ENCODE peak calls at places on chromosomes 6 and 20, in ten cellular contexts. One of them, this sample, is unnamed.

GRCh38 chr6:6455272-6455671 is 133.2 kb upstream of the LY86 start:
- DNase-seq in HepG2: no peak
- DNase-seq in activated CD8-positive, alpha-beta T cell treated with anti-CD3 and anti-CD28 coated beads for 36 hours: no peak
- DNase-seq in A549: no peak
- DNase-seq in fibroblast of villous mesenchyme: no peak
- DNase-seq in neural crest cell: no peak
- DNase-seq in RWPE2: no peak
- DNase-seq in dorsolateral prefrontal cortex: no peak
- DNase-seq in heart right ventricle: no peak
- DNase-seq in brain microvascular endothelial cell: no peak
- DNase-seq in this sample: peak

GRCh38 chr20:49795125-49795424 is 17.6 kb upstream of the SLC9A8 start:
- DNase-seq in HepG2: no peak
- DNase-seq in activated CD8-positive, alpha-beta T cell treated with anti-CD3 and anti-CD28 coated beads for 36 hours: no peak
- DNase-seq in A549: no peak
- DNase-seq in fibroblast of villous mesenchyme: no peak
- DNase-seq in neural crest cell: no peak
- DNase-seq in RWPE2: no peak
- DNase-seq in dorsolateral prefrontal cortex: no peak
- DNase-seq in heart right ventricle: no peak
- DNase-seq in brain microvascular endothelial cell: no peak
- DNase-seq in this sample: no peak

GRCh38 chr20:50052952-50053789 is 59.8 kb downstream of the UBE2V1 start:
- DNase-seq in HepG2: no peak
- DNase-seq in activated CD8-positive, alpha-beta T cell treated with anti-CD3 and anti-CD28 coated beads for 36 hours: no peak
- DNase-seq in A549: no peak
- DNase-seq in fibroblast of villous mesenchyme: no peak
- DNase-seq in neural crest cell: no peak
- DNase-seq in RWPE2: no peak
- DNase-seq in dorsolateral prefrontal cortex: no peak
- DNase-seq in heart right ventricle: no peak
- DNase-seq in brain microvascular endothelial cell: no peak
- DNase-seq in this sample: no peak

GRCh38 chr20:40511478-40511877 is 177.6 kb downstream of the MAFB start:
- DNase-seq in HepG2: no peak
- DNase-seq in activated CD8-positive, alpha-beta T cell treated with anti-CD3 and anti-CD28 coated beads for 36 hours: no peak
- DNase-seq in A549: no peak
- DNase-seq in fibroblast of villous mesenchyme: no peak
- DNase-seq in neural crest cell: no peak
- DNase-seq in RWPE2: no peak
- DNase-seq in dorsolateral prefrontal cortex: no peak
- DNase-seq in heart right ventricle: no peak
- DNase-seq in brain microvascular endothelial cell: peak
- DNase-seq in this sample: peak

GRCh38 chr6:116969211-116969863 is 92.3 kb downstream of the RFX6 start:
- DNase-seq in HepG2: peak
- DNase-seq in activated CD8-positive, alpha-beta T cell treated with anti-CD3 and anti-CD28 coated beads for 36 hours: peak
- DNase-seq in A549: peak
- DNase-seq in fibroblast of villous mesenchyme: peak
- DNase-seq in neural crest cell: peak
- DNase-seq in RWPE2: no peak
- DNase-seq in dorsolateral prefrontal cortex: no peak
- DNase-seq in heart right ventricle: no peak
- DNase-seq in brain microvascular endothelial cell: peak
- DNase-seq in this sample: peak

GRCh38 chr6:149362289-149362688 is 37.8 kb upstream of the SUMO4 start:
- DNase-seq in HepG2: no peak
- DNase-seq in activated CD8-positive, alpha-beta T cell treated with anti-CD3 and anti-CD28 coated beads for 36 hours: peak
- DNase-seq in A549: no peak
- DNase-seq in fibroblast of villous mesenchyme: no peak
- DNase-seq in neural crest cell: no peak
- DNase-seq in RWPE2: no peak
- DNase-seq in dorsolateral prefrontal cortex: no peak
- DNase-seq in heart right ventricle: no peak
- DNase-seq in brain microvascular endothelial cell: no peak
- DNase-seq in this sample: peak

GRCh38 chr20:8260837-8261241 is 128.8 kb downstream of the PLCB1 start:
- DNase-seq in HepG2: no peak
- DNase-seq in activated CD8-positive, alpha-beta T cell treated with anti-CD3 and anti-CD28 coated beads for 36 hours: no peak
- DNase-seq in A549: no peak
- DNase-seq in fibroblast of villous mesenchyme: no peak
- DNase-seq in neural crest cell: no peak
- DNase-seq in RWPE2: no peak
- DNase-seq in dorsolateral prefrontal cortex: no peak
- DNase-seq in heart right ventricle: no peak
- DNase-seq in brain microvascular endothelial cell: no peak
- DNase-seq in this sample: no peak

GRCh38 chr6:52509281-52510212 is 67.3 kb downstream of the TRAM2 start:
- DNase-seq in HepG2: no peak
- DNase-seq in activated CD8-positive, alpha-beta T cell treated with anti-CD3 and anti-CD28 coated beads for 36 hours: no peak
- DNase-seq in A549: no peak
- DNase-seq in fibroblast of villous mesenchyme: no peak
- DNase-seq in neural crest cell: no peak
- DNase-seq in RWPE2: no peak
- DNase-seq in dorsolateral prefrontal cortex: no peak
- DNase-seq in heart right ventricle: no peak
- DNase-seq in brain microvascular endothelial cell: peak
- DNase-seq in this sample: no peak

GRCh38 chr6:41033776-41034175 is 5.2 kb downstream of the UNC5CL start:
- DNase-seq in HepG2: no peak
- DNase-seq in activated CD8-positive, alpha-beta T cell treated with anti-CD3 and anti-CD28 coated beads for 36 hours: no peak
- DNase-seq in A549: no peak
- DNase-seq in fibroblast of villous mesenchyme: no peak
- DNase-seq in neural crest cell: no peak
- DNase-seq in RWPE2: no peak
- DNase-seq in dorsolateral prefrontal cortex: no peak
- DNase-seq in heart right ventricle: no peak
- DNase-seq in brain microvascular endothelial cell: no peak
- DNase-seq in this sample: no peak

GRCh38 chr6:41039060-41039998 is at the start of gene UNC5CL:
- DNase-seq in HepG2: peak
- DNase-seq in activated CD8-positive, alpha-beta T cell treated with anti-CD3 and anti-CD28 coated beads for 36 hours: peak
- DNase-seq in A549: peak
- DNase-seq in fibroblast of villous mesenchyme: peak
- DNase-seq in neural crest cell: peak
- DNase-seq in RWPE2: no peak
- DNase-seq in dorsolateral prefrontal cortex: no peak
- DNase-seq in heart right ventricle: no peak
- DNase-seq in brain microvascular endothelial cell: peak
- DNase-seq in this sample: peak

GRCh38 chr6:41037107-41037900 is 1.7 kb downstream of the UNC5CL start:
- DNase-seq in HepG2: no peak
- DNase-seq in activated CD8-positive, alpha-beta T cell treated with anti-CD3 and anti-CD28 coated beads for 36 hours: no peak
- DNase-seq in A549: no peak
- DNase-seq in fibroblast of villous mesenchyme: no peak
- DNase-seq in neural crest cell: no peak
- DNase-seq in RWPE2: no peak
- DNase-seq in dorsolateral prefrontal cortex: peak
- DNase-seq in heart right ventricle: no peak
- DNase-seq in brain microvascular endothelial cell: no peak
- DNase-seq in this sample: peak

GRCh38 chr6:41036601-41037000 is 2.4 kb downstream of the UNC5CL start:
- DNase-seq in HepG2: no peak
- DNase-seq in activated CD8-positive, alpha-beta T cell treated with anti-CD3 and anti-CD28 coated beads for 36 hours: no peak
- DNase-seq in A549: no peak
- DNase-seq in fibroblast of villous mesenchyme: no peak
- DNase-seq in neural crest cell: no peak
- DNase-seq in RWPE2: no peak
- DNase-seq in dorsolateral prefrontal cortex: no peak
- DNase-seq in heart right ventricle: no peak
- DNase-seq in brain microvascular endothelial cell: no peak
- DNase-seq in this sample: no peak

GRCh38 chr6:41036188-41036587 is 2.8 kb downstream of the UNC5CL start:
- DNase-seq in HepG2: no peak
- DNase-seq in activated CD8-positive, alpha-beta T cell treated with anti-CD3 and anti-CD28 coated beads for 36 hours: no peak
- DNase-seq in A549: no peak
- DNase-seq in fibroblast of villous mesenchyme: no peak
- DNase-seq in neural crest cell: no peak
- DNase-seq in RWPE2: no peak
- DNase-seq in dorsolateral prefrontal cortex: no peak
- DNase-seq in heart right ventricle: no peak
- DNase-seq in brain microvascular endothelial cell: no peak
- DNase-seq in this sample: peak
- TF ChIP-seq CTCF in HepG2: no peak
- TF ChIP-seq CTCF in activated CD8-positive, alpha-beta T cell treated with anti-CD3 and anti-CD28 coated beads for 36 hours: no peak
- TF ChIP-seq CTCF in A549: no peak
- TF ChIP-seq CTCF in fibroblast of villous mesenchyme: no peak
- TF ChIP-seq CTCF in neural crest cell: no peak
- TF ChIP-seq CTCF in RWPE2: no peak
- TF ChIP-seq CTCF in dorsolateral prefrontal cortex: no peak
- TF ChIP-seq CTCF in heart right ventricle: no peak
- TF ChIP-seq CTCF in brain microvascular endothelial cell: no peak
- TF ChIP-seq CTCF in this sample: no peak

DNA sequence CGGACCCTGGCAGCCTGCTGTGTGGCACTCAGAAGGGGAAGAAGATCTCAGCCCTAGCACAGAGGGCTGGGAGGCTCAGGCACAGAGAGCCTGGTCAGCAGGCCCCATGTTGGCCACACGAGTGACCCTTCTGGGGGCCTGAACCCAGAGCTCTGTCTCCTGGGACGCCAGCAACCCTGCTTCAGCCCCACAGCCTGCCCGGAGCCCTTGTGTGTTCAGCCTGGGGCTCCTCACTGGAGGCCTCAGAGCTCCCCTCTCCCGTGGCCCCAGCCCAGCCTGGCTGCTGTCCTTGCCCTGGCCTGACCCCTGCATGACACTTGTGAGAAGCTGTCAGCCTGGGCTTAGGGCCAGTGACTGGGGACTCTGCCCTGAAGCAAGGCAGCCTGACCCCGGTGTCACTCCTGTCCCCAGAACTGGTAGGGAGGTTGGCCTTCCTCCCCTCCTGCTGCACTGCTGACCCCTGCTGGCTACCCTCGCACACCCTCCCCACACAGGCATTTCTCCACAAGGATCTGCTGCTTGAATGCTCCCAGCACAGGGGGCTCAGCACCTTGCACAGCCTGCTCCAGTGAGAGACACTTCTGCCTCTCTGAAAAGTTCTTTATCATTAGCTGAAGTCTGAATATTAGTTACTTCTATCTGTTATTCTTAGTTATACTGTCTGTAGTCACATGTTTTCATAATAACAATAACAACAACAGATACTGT is 15.4 kb upstream of the IP6K3 start:
- DNase-seq in HepG2: peak
- DNase-seq in activated CD8-positive, alpha-beta T cell treated with anti-CD3 and anti-CD28 coated beads for 36 hours: peak
- DNase-seq in A549: peak
- DNase-seq in fibroblast of villous mesenchyme: peak
- DNase-seq in neural crest cell: peak
- DNase-seq in RWPE2: no peak
- DNase-seq in dorsolateral prefrontal cortex: peak
- DNase-seq in heart right ventricle: peak
- DNase-seq in brain microvascular endothelial cell: peak
- DNase-seq in this sample: peak
- TF ChIP-seq CTCF in HepG2: peak
- TF ChIP-seq CTCF in activated CD8-positive, alpha-beta T cell treated with anti-CD3 and anti-CD28 coated beads for 36 hours: peak
- TF ChIP-seq CTCF in A549: peak
- TF ChIP-seq CTCF in fibroblast of villous mesenchyme: peak
- TF ChIP-seq CTCF in neural crest cell: peak
- TF ChIP-seq CTCF in RWPE2: peak
- TF ChIP-seq CTCF in dorsolateral prefrontal cortex: peak
- TF ChIP-seq CTCF in heart right ventricle: peak
- TF ChIP-seq CTCF in brain microvascular endothelial cell: peak
- TF ChIP-seq CTCF in this sample: peak

GRCh38 chr6:110039996-110040383 is 61.9 kb downstream of the GPR6 start:
- DNase-seq in HepG2: no peak
- DNase-seq in activated CD8-positive, alpha-beta T cell treated with anti-CD3 and anti-CD28 coated beads for 36 hours: peak
- DNase-seq in A549: peak
- DNase-seq in fibroblast of villous mesenchyme: peak
- DNase-seq in neural crest cell: no peak
- DNase-seq in RWPE2: no peak
- DNase-seq in dorsolateral prefrontal cortex: no peak
- DNase-seq in heart right ventricle: no peak
- DNase-seq in brain microvascular endothelial cell: peak
- DNase-seq in this sample: peak
- TF ChIP-seq CTCF in HepG2: peak
- TF ChIP-seq CTCF in activated CD8-positive, alpha-beta T cell treated with anti-CD3 and anti-CD28 coated beads for 36 hours: peak
- TF ChIP-seq CTCF in A549: no peak
- TF ChIP-seq CTCF in fibroblast of villous mesenchyme: peak
- TF ChIP-seq CTCF in neural crest cell: peak
- TF ChIP-seq CTCF in RWPE2: peak
- TF ChIP-seq CTCF in dorsolateral prefrontal cortex: no peak
- TF ChIP-seq CTCF in heart right ventricle: no peak
- TF ChIP-seq CTCF in brain microvascular endothelial cell: peak
- TF ChIP-seq CTCF in this sample: peak

GRCh38 chr6:57215260-57215659 is 6.8 kb downstream of the RAB23 start:
- DNase-seq in HepG2: no peak
- DNase-seq in activated CD8-positive, alpha-beta T cell treated with anti-CD3 and anti-CD28 coated beads for 36 hours: no peak
- DNase-seq in A549: no peak
- DNase-seq in fibroblast of villous mesenchyme: no peak
- DNase-seq in neural crest cell: no peak
- DNase-seq in RWPE2: no peak
- DNase-seq in dorsolateral prefrontal cortex: no peak
- DNase-seq in heart right ventricle: no peak
- DNase-seq in brain microvascular endothelial cell: no peak
- DNase-seq in this sample: no peak

GRCh38 chr6:57220083-57220703 is 1.9 kb downstream of the RAB23 start:
- DNase-seq in HepG2: no peak
- DNase-seq in activated CD8-positive, alpha-beta T cell treated with anti-CD3 and anti-CD28 coated beads for 36 hours: no peak
- DNase-seq in A549: no peak
- DNase-seq in fibroblast of villous mesenchyme: no peak
- DNase-seq in neural crest cell: no peak
- DNase-seq in RWPE2: no peak
- DNase-seq in dorsolateral prefrontal cortex: no peak
- DNase-seq in heart right ventricle: no peak
- DNase-seq in brain microvascular endothelial cell: no peak
- DNase-seq in this sample: no peak

GRCh38 chr6:57221191-57221935 is 744 bp downstream of the RAB23 start:
- DNase-seq in HepG2: peak
- DNase-seq in activated CD8-positive, alpha-beta T cell treated with anti-CD3 and anti-CD28 coated beads for 36 hours: peak
- DNase-seq in A549: peak
- DNase-seq in fibroblast of villous mesenchyme: peak
- DNase-seq in neural crest cell: peak
- DNase-seq in RWPE2: peak
- DNase-seq in dorsolateral prefrontal cortex: peak
- DNase-seq in heart right ventricle: peak
- DNase-seq in brain microvascular endothelial cell: peak
- DNase-seq in this sample: peak

GRCh38 chr6:57217270-57217669 is 4.8 kb downstream of the RAB23 start:
- DNase-seq in HepG2: no peak
- DNase-seq in activated CD8-positive, alpha-beta T cell treated with anti-CD3 and anti-CD28 coated beads for 36 hours: no peak
- DNase-seq in A549: no peak
- DNase-seq in fibroblast of villous mesenchyme: no peak
- DNase-seq in neural crest cell: no peak
- DNase-seq in RWPE2: no peak
- DNase-seq in dorsolateral prefrontal cortex: no peak
- DNase-seq in heart right ventricle: no peak
- DNase-seq in brain microvascular endothelial cell: no peak
- DNase-seq in this sample: no peak

DNA sequence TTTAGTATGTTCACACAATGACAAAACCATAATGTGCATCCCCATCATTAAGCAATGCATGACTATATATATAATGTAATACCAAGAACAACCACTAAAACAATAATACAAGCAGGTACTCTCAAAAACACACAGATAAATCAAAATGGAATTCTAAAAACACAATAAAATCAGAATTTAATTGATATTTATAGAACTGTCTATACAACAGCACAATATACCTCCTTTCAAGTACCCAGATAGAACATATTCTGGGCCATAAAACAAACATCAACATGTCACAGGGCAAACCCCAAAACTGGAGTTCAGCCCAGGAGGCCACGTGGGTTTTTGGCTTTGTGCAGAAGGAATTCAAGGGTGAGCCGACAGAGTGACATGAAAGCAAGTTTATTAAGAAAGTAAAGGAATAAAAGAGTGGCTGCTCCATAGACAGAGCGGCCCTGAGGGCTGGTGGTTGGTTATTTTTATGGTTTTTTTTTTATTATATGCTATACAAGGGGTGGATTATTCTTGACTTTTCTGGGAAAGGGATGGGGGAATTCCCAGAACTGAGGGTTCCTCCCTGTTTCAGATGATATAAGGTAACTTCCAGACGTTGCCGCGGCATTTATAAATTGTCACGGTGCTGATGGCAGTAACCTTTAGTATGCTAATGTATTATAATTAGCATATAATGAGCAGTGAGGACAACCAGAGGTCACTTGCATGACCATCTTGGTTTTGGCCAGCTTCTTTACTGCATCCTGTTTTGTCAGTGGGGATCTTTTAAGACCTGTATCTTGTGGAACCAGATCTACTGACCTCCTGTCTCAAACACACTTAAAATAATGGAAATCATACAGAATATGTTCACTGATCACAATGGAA is 5.6 kb downstream of the RAB23 start:
- DNase-seq in HepG2: no peak
- DNase-seq in activated CD8-positive, alpha-beta T cell treated with anti-CD3 and anti-CD28 coated beads for 36 hours: no peak
- DNase-seq in A549: no peak
- DNase-seq in fibroblast of villous mesenchyme: peak
- DNase-seq in neural crest cell: no peak
- DNase-seq in RWPE2: no peak
- DNase-seq in dorsolateral prefrontal cortex: no peak
- DNase-seq in heart right ventricle: peak
- DNase-seq in brain microvascular endothelial cell: no peak
- DNase-seq in this sample: peak
- TF ChIP-seq CTCF in HepG2: no peak
- TF ChIP-seq CTCF in activated CD8-positive, alpha-beta T cell treated with anti-CD3 and anti-CD28 coated beads for 36 hours: peak
- TF ChIP-seq CTCF in A549: no peak
- TF ChIP-seq CTCF in fibroblast of villous mesenchyme: peak
- TF ChIP-seq CTCF in neural crest cell: peak
- TF ChIP-seq CTCF in RWPE2: no peak
- TF ChIP-seq CTCF in dorsolateral prefrontal cortex: no peak
- TF ChIP-seq CTCF in heart right ventricle: peak
- TF ChIP-seq CTCF in brain microvascular endothelial cell: peak
- TF ChIP-seq CTCF in this sample: peak

This sample was measured in MCF 10A.